ENCODE peak calls at places on chromosome 14, in six cellular contexts. W is ureter; B is RCC 7860; S is AG04449; V is endothelial cell of umbilical vein; U is activated naive CD8-positive, alpha-beta T cell treated with anti-CD3 and anti-CD28 coated beads for 36 hours. R is an unnamed sample.

GRCh38 chr14:104939666-104940410 is 15.2 kb downstream of the PLD4 start:
- DNase-seq in W (no peak), B (no peak), S (no peak), V (no peak), U (no peak), R (no peak)

GRCh38 chr14:95044463-95045254 is 112.7 kb downstream of the DICER1 start:
- DNase-seq in W (no peak), B (no peak), S (no peak), V (no peak), U (no peak), R (no peak)

GRCh38 chr14:51828017-51828797 is 32.2 kb upstream of the GNG2 start:
- DNase-seq in W (no peak), B (peak; percentile 87), S (no peak), V (no peak), U (peak; percentile 68), R (peak; percentile 84)

GRCh38 chr14:72679591-72680151 is 214.2 kb downstream of the DPF3 start:
- DNase-seq in W (no peak), B (no peak), S (no peak), V (peak; percentile 15), U (no peak), R (no peak)

GRCh38 chr14:94043111-94043755 is 17.1 kb downstream of the OTUB2 start:
- DNase-seq in W (no peak), B (no peak), S (no peak), V (no peak), U (no peak), R (no peak)

GRCh38 chr14:57364659-57365450 is 25.5 kb upstream of the NAA30 start:
- DNase-seq in W (no peak), B (no peak), S (no peak), V (no peak), U (no peak), R (no peak)

GRCh38 chr14:100893760-100894159 is 9.8 kb downstream of the RTL1 start:
- DNase-seq in W (peak; percentile 20), B (no peak), S (no peak), V (no peak), U (no peak), R (no peak)

GRCh38 chr14:23299558-23299957 is 3.1 kb downstream of the PPP1R3E start:
- DNase-seq in W (no peak), B (no peak), S (no peak), V (peak; percentile 46), U (no peak), R (peak; percentile 27)

GRCh38 chr14:104582649-104583048 is 3.1 kb downstream of the C14orf180 start:
- DNase-seq in W (peak; percentile 72), B (no peak), S (no peak), V (no peak), U (no peak), R (no peak)

GRCh38 chr14:53325176-53325806 is 172.2 kb upstream of the DDHD1 start:
- DNase-seq in W (no peak), B (no peak), S (no peak), V (no peak), U (no peak), R (no peak)